ENCODE peak calls at places on chromosomes 7 and 10, in seven cellular contexts. W is MV-4-11, E is amniotic stem cell, Q is sciatic nerve, O is GM04504, S is left lobe of liver, B is transverse colon. I is an unnamed sample.

GRCh38 chr10:127044191-127044590 is 139.0 kb downstream of the DOCK1 start:
- DNase-seq in W (no peak), E (no peak), Q (no peak), O (no peak), S (no peak), B (peak; percentile 16), I (no peak)

GRCh38 chr7:84040365-84040764 is 154.2 kb downstream of the SEMA3A start:
- DNase-seq in W (no peak), E (no peak), Q (no peak), O (no peak), S (no peak), B (no peak), I (no peak)

GRCh38 chr7:128405345-128406146 is 4.2 kb downstream of the IMPDH1 start:
- DNase-seq in W (no peak), E (no peak), Q (no peak), O (no peak), S (no peak), B (peak; percentile 70), I (no peak)

GRCh38 chr10:102720775-102721301 is 6.4 kb downstream of the SFXN2 start:
- DNase-seq in W (no peak), E (no peak), Q (peak; percentile 50), O (no peak), S (no peak), B (no peak), I (no peak)

GRCh38 chr7:12287886-12288285 is 76.8 kb downstream of the TMEM106B start:
- DNase-seq in W (no peak), E (no peak), Q (no peak), O (no peak), S (no peak), B (no peak), I (no peak)

GRCh38 chr7:39504963-39505362 is 61.2 kb upstream of the YAE1 start:
- DNase-seq in W (no peak), E (no peak), Q (no peak), O (peak; percentile 20), S (no peak), B (no peak), I (peak; percentile 84)

GRCh38 chr7:74466196-74466813 is 12.6 kb downstream of the GTF2IRD1 start:
- DNase-seq in W (no peak), E (no peak), Q (no peak), O (no peak), S (no peak), B (peak; percentile 16), I (peak; percentile 91)

GRCh38 chr7:140229591-140230516 is 53.1 kb upstream of the KDM7A start:
- DNase-seq in W (no peak), E (no peak), Q (no peak), O (no peak), S (no peak), B (peak; percentile 87), I (no peak)

GRCh38 chr10:75418287-75418686 is 13.1 kb upstream of the LRMDA start:
- DNase-seq in W (peak; percentile 58), E (no peak), Q (no peak), O (no peak), S (no peak), B (no peak), I (no peak)

GRCh38 chr7:148611692-148612091 is 21.1 kb downstream of the C7orf33 start:
- DNase-seq in W (no peak), E (no peak), Q (no peak), O (no peak), S (no peak), B (no peak), I (no peak)

GRCh38 chr7:95737828-95738505 is 34.4 kb upstream of the DYNC1I1 start:
- DNase-seq in W (no peak), E (no peak), Q (no peak), O (no peak), S (no peak), B (no peak), I (no peak)

GRCh38 chr7:108165726-108166125 is 35.6 kb upstream of the LAMB4 start:
- DNase-seq in W (no peak), E (no peak), Q (no peak), O (no peak), S (no peak), B (no peak), I (no peak)

GRCh38 chr7:124688991-124689390 is 76.6 kb downstream of the GPR37 start:
- DNase-seq in W (no peak), E (no peak), Q (no peak), O (peak; percentile 36), S (no peak), B (no peak), I (no peak)

GRCh38 chr10:107264742-107265141 is 100.2 kb upstream of the SORCS1 start:
- DNase-seq in W (no peak), E (no peak), Q (no peak), O (no peak), S (no peak), B (no peak), I (no peak)

GRCh38 chr10:125041856-125042506 is 100.1 kb downstream of the ZRANB1 start:
- DNase-seq in W (no peak), E (no peak), Q (no peak), O (no peak), S (no peak), B (no peak), I (no peak)

GRCh38 chr7:36129048-36129534 is 24.0 kb upstream of the EEPD1 start:
- DNase-seq in W (no peak), E (no peak), Q (no peak), O (no peak), S (peak; percentile 49), B (peak; percentile 59), I (peak; percentile 36)

GRCh38 chr10:95728535-95728934 is 27.4 kb upstream of the ENTPD1 start:
- DNase-seq in W (peak; percentile 40), E (no peak), Q (no peak), O (no peak), S (no peak), B (no peak), I (no peak)

GRCh38 chr7:135201350-135201749 is 10.0 kb downstream of the WDR91 start:
- DNase-seq in W (no peak), E (no peak), Q (no peak), O (no peak), S (no peak), B (no peak), I (no peak)

GRCh38 chr10:98340261-98340675 is 72.3 kb upstream of the LOXL4 start:
- DNase-seq in W (no peak), E (no peak), Q (no peak), O (no peak), S (no peak), B (no peak), I (no peak)

GRCh38 chr7:39811161-39811614 is 138.9 kb upstream of the CDK13 start:
- DNase-seq in W (peak; percentile 18), E (no peak), Q (no peak), O (no peak), S (no peak), B (no peak), I (no peak)

GRCh38 chr10:78438907-78439809 is 405.5 kb downstream of the RPS24 start:
- DNase-seq in W (no peak), E (no peak), Q (peak; percentile 44), O (no peak), S (no peak), B (no peak), I (peak; percentile 4)

GRCh38 chr10:60114765-60115586 is 208.6 kb upstream of the CCDC6 start:
- DNase-seq in W (peak; percentile 42), E (peak; percentile 22), Q (no peak), O (peak; percentile 24), S (no peak), B (no peak), I (no peak)

GRCh38 chr10:29783211-29783947 is 148.6 kb upstream of the SVIL start:
- DNase-seq in W (no peak), E (no peak), Q (no peak), O (no peak), S (no peak), B (no peak), I (no peak)

GRCh38 chr10:99775850-99776249 is 6.6 kb upstream of the ABCC2 start:
- DNase-seq in W (peak; percentile 13), E (peak; percentile 58), Q (no peak), O (peak; percentile 77), S (no peak), B (no peak), I (peak; percentile 41)

GRCh38 chr7:118350260-118350659 is 125.8 kb downstream of the ANKRD7 start:
- DNase-seq in W (no peak), E (no peak), Q (no peak), O (no peak), S (no peak), B (no peak), I (no peak)

GRCh38 chr7:95205821-95206220 is 118.5 kb downstream of the PON1 start:
- DNase-seq in W (no peak), E (peak; percentile 8), Q (no peak), O (peak; percentile 11), S (no peak), B (no peak), I (no peak)

GRCh38 chr7:155610633-155611193 is 33.7 kb upstream of the RBM33 start:
- DNase-seq in W (no peak), E (no peak), Q (no peak), O (no peak), S (no peak), B (no peak), I (no peak)

GRCh38 chr10:17029581-17030271 is 99.9 kb downstream of the CUBN start:
- DNase-seq in W (peak; percentile 79), E (peak; percentile 79), Q (peak; percentile 79), O (peak; percentile 47), S (peak; percentile 50), B (peak; percentile 66), I (peak; percentile 83)

GRCh38 chr10:83166344-83166743 is 973.0 kb upstream of the GHITM start:
- DNase-seq in W (no peak), E (no peak), Q (no peak), O (no peak), S (no peak), B (no peak), I (no peak)

GRCh38 chr10:5234106-5234877 is 37.7 kb downstream of the AKR1C4 start:
- DNase-seq in W (peak; percentile 100), E (no peak), Q (no peak), O (peak; percentile 22), S (peak; percentile 83), B (peak; percentile 38), I (peak; percentile 53)

I was measured in adrenal gland.